ENCODE peak calls at places on chromosomes 5 and 9, in four cellular contexts. O is HepG2, B is H1, N is GM12878. V is an unnamed sample. For H3K9me3 and H3K4me1, the result is how much of the 10 kb centered on the place peaks cover.

GRCh38 chr5:155147222-155147621 is 133.7 kb downstream of the KIF4B start:
- DNase-seq in O (no peak), B (no peak), N (no peak), V (no peak)

GRCh38 chr9:82721596-82721995 is 341.3 kb downstream of the RASEF start:
- DNase-seq in O (no peak), B (no peak), N (no peak), V (no peak)

GRCh38 chr5:149002053-149002452 is 60.8 kb downstream of the SH3TC2 start:
- DNase-seq in O (peak), B (no peak), N (no peak), V (peak)

GRCh38 chr5:110087829-110088228 is 398.1 kb downstream of the MAN2A1 start:
- DNase-seq in O (peak), B (no peak), N (no peak), V (no peak)

GRCh38 chr5:147382776-147383175 is 127.1 kb downstream of the DPYSL3 start:
- DNase-seq in O (no peak), B (no peak), N (no peak), V (no peak)

GRCh38 chr5:164763211-164763610 is 1257.8 kb downstream of the MAT2B start:
- DNase-seq in O (no peak), B (no peak), N (no peak), V (no peak)

GRCh38 chr5:154395407-154396106 is 50.2 kb upstream of the SAP30L start:
- DNase-seq in O (no peak), B (peak), N (no peak), V (peak)

GRCh38 chr5:141003791-141004601 is 37.7 kb downstream of the PCDHAC2 start:
- DNase-seq in O (no peak), B (peak), N (no peak), V (peak)

GRCh38 chr9:15349892-15350761 is 43.1 kb upstream of the TTC39B start:
- DNase-seq in O (peak), B (no peak), N (no peak), V (no peak)

GRCh38 chr9:92600742-92601261 is 65.0 kb upstream of the ECM2 start:
- DNase-seq in O (no peak), B (no peak), N (no peak), V (no peak)

GRCh38 chr5:138482645-138483044 is 17.4 kb downstream of the EGR1 start:
- DNase-seq in O (no peak), B (no peak), N (no peak), V (no peak)

GRCh38 chr5:176743828-176744583 is 66.4 kb upstream of the UNC5A start:
- DNase-seq in O (no peak), B (no peak), N (no peak), V (no peak)

GRCh38 chr5:168602517-168602916 is 23.3 kb upstream of the PANK3 start:
- DNase-seq in O (no peak), B (no peak), N (no peak), V (no peak)

GRCh38 chr9:81146684-81147337 is 542.5 kb downstream of the TLE1 start:
- DNase-seq in O (no peak), B (no peak), N (no peak), V (no peak)

GRCh38 chr5:138950411-138951011 is 75.4 kb upstream of the LRRTM2 start:
- DNase-seq in O (no peak), B (no peak), N (no peak), V (no peak)

GRCh38 chr9:9216934-9217333 is 1395.9 kb downstream of the PTPRD start:
- DNase-seq in O (no peak), B (no peak), N (no peak), V (no peak)

GRCh38 chr5:124580925-124581821 is 165.3 kb downstream of the ZNF608 start:
- DNase-seq in O (peak), B (peak), N (no peak), V (peak)

GRCh38 chr9:16136961-16137360 is 584.1 kb downstream of the CCDC171 start:
- DNase-seq in O (no peak), B (no peak), N (no peak), V (no peak)

GRCh38 chr9:4666042-4666699 is at the start of gene SPATA6L:
- DNase-seq in O (peak), B (no peak), N (no peak), V (no peak)

GRCh38 chr5:56693220-56693579 is 122.1 kb upstream of the MAP3K1 start:
- DNase-seq in O (no peak), B (no peak), N (no peak), V (no peak)

GRCh38 chr9:134559013-134559412 is 82.6 kb upstream of the COL5A1 start:
- DNase-seq in O (no peak), B (no peak), N (no peak), V (no peak)

GRCh38 chr9:38067611-38067891 is 1.5 kb downstream of the SHB start:
- DNase-seq in O (no peak), B (no peak), N (no peak), V (no peak)

GRCh38 chr5:136077046-136077445 is 48.3 kb downstream of the TGFBI start:
- DNase-seq in O (no peak), B (no peak), N (no peak), V (no peak)

GRCh38 chr5:109529520-109529919 is 119.7 kb upstream of the PJA2 start:
- DNase-seq in O (no peak), B (no peak), N (no peak), V (no peak)

GRCh38 chr5:180652346-180652745 is 2.9 kb upstream of the FLT4 start:
- DNase-seq in O (no peak), B (no peak), N (no peak), V (no peak)

GRCh38 chr5:32713396-32714381 is 2.6 kb downstream of the NPR3 start:
- DNase-seq in O (no peak), B (no peak), N (no peak), V (no peak)

GRCh38 chr5:140346348-140347221 is at the start of gene HBEGF:
- DNase-seq in O (peak), B (peak), N (no peak), V (peak)

GRCh38 chr5:144065766-144066165 is 104.7 kb downstream of the YIPF5 start:
- DNase-seq in O (no peak), B (no peak), N (no peak), V (no peak)

GRCh38 chr5:96662725-96663513 is 743 bp downstream of the CAST start:
- DNase-seq in O (peak), B (no peak), N (peak), V (no peak)

GRCh38 chr9:130936285-130937117 is 2.5 kb downstream of the FIBCD1 start:
- DNase-seq in O (peak), B (peak), N (no peak), V (peak)

GRCh38 chr9:121510766-121511555 is 11.3 kb upstream of the GGTA1 start:
- DNase-seq in O (no peak), B (no peak), N (no peak), V (no peak)

GRCh38 chr5:115553082-115553481 is 8.5 kb upstream of the FEM1C start:
- DNase-seq in O (no peak), B (no peak), N (no peak), V (no peak)

GRCh38 chr5:95817430-95817829 is 5.1 kb downstream of the GLRX start:
- DNase-seq in O (no peak), B (no peak), N (no peak), V (no peak)

GRCh38 chr5:139481580-139482049 is 943 bp downstream of the STING1 start:
- DNase-seq in O (no peak), B (no peak), N (no peak), V (no peak)

GRCh38 chr9:123253204-123253603 is 15.2 kb downstream of the STRBP start:
- DNase-seq in O (no peak), B (no peak), N (no peak), V (no peak)

GRCh38 chr5:129271309-129271708 is 176.8 kb downstream of the ISOC1 start:
- DNase-seq in O (no peak), B (peak), N (no peak), V (peak)

GRCh38 chr5:58090704-58091103 is 369.2 kb downstream of the PLK2 start:
- DNase-seq in O (no peak), B (no peak), N (no peak), V (no peak)

GRCh38 chr9:132609829-132610228 is 27.4 kb downstream of the BARHL1 start:
- DNase-seq in O (no peak), B (no peak), N (no peak), V (no peak)

GRCh38 chr9:98533132-98533531 is 175.6 kb downstream of the GABBR2 start:
- DNase-seq in O (no peak), B (no peak), N (no peak), V (no peak)

DNA sequence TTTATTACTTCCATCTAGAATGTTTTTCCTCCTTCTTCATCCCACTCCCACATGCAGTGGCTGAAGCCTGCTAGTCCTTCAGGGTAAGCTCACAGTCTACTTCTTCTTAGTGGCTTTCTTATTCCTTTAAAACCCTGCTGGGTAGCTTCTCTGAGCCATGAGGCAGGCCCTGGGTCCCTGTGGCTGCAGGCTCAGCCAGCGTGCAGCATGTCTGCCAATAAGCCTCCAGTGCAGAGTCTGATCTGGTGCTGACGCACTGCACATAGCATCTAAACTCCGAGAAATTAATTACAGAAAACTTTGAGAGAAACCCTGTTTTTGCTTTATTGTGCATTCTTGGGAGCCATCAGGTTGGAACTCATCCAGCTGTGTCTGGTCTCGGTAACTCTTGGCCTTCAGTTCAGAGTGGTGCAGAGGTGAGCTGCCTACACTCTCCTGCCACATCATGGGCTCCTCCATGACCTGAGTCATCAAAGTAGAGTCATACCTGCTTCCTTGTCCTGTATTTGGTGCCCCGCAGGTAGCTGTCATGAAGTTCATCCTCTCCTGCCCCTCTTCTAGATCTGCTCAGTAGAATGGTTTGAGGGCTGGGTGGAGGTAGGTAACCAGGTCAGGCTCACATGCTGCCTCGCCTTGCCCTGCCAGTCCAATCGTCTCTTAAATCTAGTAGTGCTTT is 339.4 kb downstream of the KDM4C start:
- DNase-seq in O (no peak), B (no peak), N (no peak), V (no peak)
- TF ChIP-seq SUZ12 in O (no peak), B (no peak), N (no peak), V (no peak)

GRCh38 chr5:13339022-13339421 is 605.5 kb downstream of the DNAH5 start:
- DNase-seq in O (no peak), B (no peak), N (no peak), V (no peak)
- H3K9me3 ChIP-seq in O (half or more), B (under half), N (under half), V (under half)

GRCh38 chr9:517993-518392 is 303.3 kb downstream of the DOCK8 start:
- DNase-seq in O (no peak), B (no peak), N (no peak), V (no peak)
- H3K4me1 ChIP-seq in O (under half), B (under half), N (under half), V (under half)

DNA sequence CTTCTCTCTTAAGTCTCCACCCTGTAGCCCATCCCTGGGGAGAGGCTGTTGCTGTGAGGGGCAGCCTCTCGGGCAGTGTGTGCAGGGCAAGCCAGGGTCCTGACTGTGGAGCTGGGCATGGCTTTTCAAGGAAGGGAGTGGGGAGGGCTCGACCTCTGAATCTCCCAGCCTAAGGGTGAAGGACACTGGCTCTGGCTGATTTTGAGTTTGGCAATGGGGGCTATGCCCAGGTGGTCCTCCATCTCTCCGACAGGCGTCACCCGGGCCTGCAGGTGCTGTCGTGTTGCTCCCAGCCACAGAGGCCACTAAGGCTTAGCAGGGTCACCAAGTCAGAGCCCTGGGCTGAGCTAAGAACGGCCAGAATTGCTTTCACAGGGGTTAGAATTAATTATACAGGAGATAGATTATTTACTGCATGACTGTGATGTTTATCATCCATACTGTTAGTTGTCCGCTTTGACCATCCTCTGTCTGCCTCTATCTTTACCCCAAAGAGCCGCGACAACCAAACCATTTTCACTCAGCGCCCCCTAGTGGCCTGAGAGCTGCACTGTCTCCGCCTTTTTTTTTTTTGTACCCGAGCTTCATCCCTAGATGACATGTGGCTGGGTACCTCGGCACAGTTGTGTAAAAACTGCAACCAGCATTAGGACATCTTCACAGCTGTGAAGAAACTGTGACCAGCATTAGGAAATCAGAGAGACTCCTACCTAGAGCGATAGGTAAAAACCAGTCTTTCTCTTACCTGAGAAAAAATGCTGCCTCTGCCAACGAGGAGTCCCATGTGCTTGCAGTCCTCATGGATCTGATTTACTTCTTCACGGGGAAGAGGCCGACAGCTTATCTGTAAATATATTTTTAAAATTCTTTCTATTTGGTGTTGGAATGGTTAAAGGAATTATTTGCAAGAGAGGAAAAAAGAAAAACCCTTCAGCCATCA is 44.5 kb downstream of the AGXT2 start:
- DNase-seq in O (peak), B (no peak), N (peak), V (peak)
- TF ChIP-seq SUZ12 in O (no peak), B (no peak), N (no peak), V (no peak)

GRCh38 chr5:27963050-27963783 is 924.8 kb upstream of the CDH9 start:
- DNase-seq in O (peak), B (no peak), N (no peak), V (no peak)

GRCh38 chr5:27962201-27962600 is 923.8 kb upstream of the CDH9 start:
- DNase-seq in O (no peak), B (no peak), N (no peak), V (no peak)
- H3K9me3 ChIP-seq in O (under half), B (under half), N (under half), V (under half)

GRCh38 chr9:74132986-74133385 is 364.1 kb upstream of the RORB start:
- DNase-seq in O (no peak), B (no peak), N (no peak), V (no peak)
- H3K4me1 ChIP-seq in O (under half), B (under half), N (under half), V (under half)

V was measured in NT2/D1.